ENCODE peak calls at places on chromosome 4, in six cellular contexts. N is HAP-1; E is cardiac muscle cell; S is pancreas; O is effector memory CD4-positive, alpha-beta T cell; J is HCT116. R is an unnamed sample. For H3K4me1, the result is how much of the 10 kb centered on the place peaks cover.

GRCh38 chr4:26300314-26301307 is 20.2 kb upstream of the RBPJ start:
- DNase-seq in N (peak), E (no peak), S (no peak), O (no peak), J (no peak), R (no peak)

GRCh38 chr4:28001698-28002097 is 1141.1 kb downstream of the STIM2 start:
- DNase-seq in E (no peak), O (no peak), J (no peak), N (no peak), S (no peak), R (no peak)

GRCh38 chr4:184807797-184808718 is 17.7 kb downstream of the ACSL1 start:
- DNase-seq in S (no peak), J (no peak), E (peak), O (no peak), N (peak), R (no peak)

GRCh38 chr4:24730256-24731001 is 64.9 kb upstream of the SOD3 start:
- DNase-seq in E (no peak), N (no peak), S (peak), J (no peak), O (no peak), R (peak)

GRCh38 chr4:10582059-10582686 is 102.4 kb downstream of the CLNK start:
- DNase-seq in N (peak), O (no peak), E (peak), J (peak), S (peak), R (no peak)

GRCh38 chr4:112516401-112517066 is 554 bp upstream of the NEUROG2 start:
- DNase-seq in E (peak), S (no peak), O (no peak), J (no peak), N (peak), R (no peak)

GRCh38 chr4:25637581-25638220 is 17.9 kb upstream of the SLC34A2 start:
- DNase-seq in O (no peak), E (no peak), N (no peak), J (no peak), S (no peak), R (no peak)

GRCh38 chr4:92186239-92186638 is 117.5 kb upstream of the GRID2 start:
- DNase-seq in N (no peak), O (no peak), E (no peak), S (no peak), J (no peak), R (no peak)

GRCh38 chr4:62018537-62018936 is 818.4 kb downstream of the ADGRL3 start:
- DNase-seq in E (no peak), N (no peak), O (no peak), J (no peak), S (no peak), R (no peak)

GRCh38 chr4:134278675-134279074 is 77.1 kb upstream of the PABPC4L start:
- DNase-seq in E (no peak), S (no peak), O (no peak), N (no peak), J (no peak), R (no peak)

GRCh38 chr4:7531640-7531994 is 96.9 kb upstream of the PSAPL1 start:
- DNase-seq in N (no peak), J (no peak), E (no peak), S (no peak), O (no peak), R (no peak)

GRCh38 chr4:82638479-82638878 is 76.7 kb upstream of the TMEM150C start:
- DNase-seq in N (no peak), E (no peak), S (no peak), O (no peak), J (no peak), R (no peak)

GRCh38 chr4:126479709-126480108 is 1153.0 kb upstream of the INTU start:
- DNase-seq in J (no peak), S (no peak), E (no peak), N (no peak), O (no peak), R (no peak)

GRCh38 chr4:96145671-96146070 is 305.8 kb downstream of the PDHA2 start:
- DNase-seq in O (no peak), E (no peak), S (no peak), J (no peak), N (no peak), R (no peak)

GRCh38 chr4:173469622-173470021 is 60.4 kb downstream of the HAND2 start:
- DNase-seq in J (no peak), N (no peak), S (no peak), E (no peak), O (no peak), R (no peak)

GRCh38 chr4:76087007-76087769 is 12.7 kb downstream of the ART3 start:
- DNase-seq in J (peak), S (peak), E (peak), O (no peak), N (peak), R (no peak)
- H3K4me3 ChIP-seq in J (no peak), S (no peak), E (no peak), O (no peak), N (no peak), R (no peak)

DNA sequence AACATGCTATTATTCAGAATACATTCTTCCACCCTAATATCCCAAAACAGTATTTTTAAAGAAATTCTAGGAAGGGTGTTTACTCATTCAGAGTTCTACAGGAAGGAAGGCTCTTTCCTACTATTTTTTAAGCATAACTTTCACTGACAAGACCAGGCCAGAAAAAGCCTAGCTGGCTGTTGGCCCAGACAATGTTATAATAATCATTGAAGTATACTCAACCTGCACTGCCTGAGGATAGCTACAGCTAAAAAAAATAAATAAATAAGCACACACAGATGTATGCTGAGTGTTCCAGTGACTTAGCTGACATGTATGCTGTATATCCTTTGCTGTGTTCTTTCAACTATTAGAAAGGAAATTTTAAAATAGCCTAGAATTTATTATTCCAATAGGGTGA is 145.8 kb upstream of the SPRY1 start:
- DNase-seq in E (no peak), S (no peak), O (no peak), N (no peak), J (no peak), R (peak)
- H3K4me1 ChIP-seq in E (under half), S (under half), O (under half), N (under half), J (under half), R (under half)

GRCh38 chr4:4865705-4866123 is 6.2 kb downstream of the MSX1 start:
- DNase-seq in E (no peak), S (no peak), N (no peak), O (no peak), J (no peak), R (no peak)

GRCh38 chr4:4866124-4866832 is 6.8 kb downstream of the MSX1 start:
- DNase-seq in J (no peak), S (no peak), N (no peak), O (no peak), E (peak), R (no peak)

GRCh38 chr4:4868506-4869379 is 9.3 kb downstream of the MSX1 start:
- DNase-seq in J (no peak), O (no peak), S (no peak), E (no peak), N (no peak), R (no peak)

GRCh38 chr4:4867745-4868505 is 8.5 kb downstream of the MSX1 start:
- DNase-seq in S (no peak), J (no peak), E (no peak), O (no peak), N (no peak), R (no peak)

DNA sequence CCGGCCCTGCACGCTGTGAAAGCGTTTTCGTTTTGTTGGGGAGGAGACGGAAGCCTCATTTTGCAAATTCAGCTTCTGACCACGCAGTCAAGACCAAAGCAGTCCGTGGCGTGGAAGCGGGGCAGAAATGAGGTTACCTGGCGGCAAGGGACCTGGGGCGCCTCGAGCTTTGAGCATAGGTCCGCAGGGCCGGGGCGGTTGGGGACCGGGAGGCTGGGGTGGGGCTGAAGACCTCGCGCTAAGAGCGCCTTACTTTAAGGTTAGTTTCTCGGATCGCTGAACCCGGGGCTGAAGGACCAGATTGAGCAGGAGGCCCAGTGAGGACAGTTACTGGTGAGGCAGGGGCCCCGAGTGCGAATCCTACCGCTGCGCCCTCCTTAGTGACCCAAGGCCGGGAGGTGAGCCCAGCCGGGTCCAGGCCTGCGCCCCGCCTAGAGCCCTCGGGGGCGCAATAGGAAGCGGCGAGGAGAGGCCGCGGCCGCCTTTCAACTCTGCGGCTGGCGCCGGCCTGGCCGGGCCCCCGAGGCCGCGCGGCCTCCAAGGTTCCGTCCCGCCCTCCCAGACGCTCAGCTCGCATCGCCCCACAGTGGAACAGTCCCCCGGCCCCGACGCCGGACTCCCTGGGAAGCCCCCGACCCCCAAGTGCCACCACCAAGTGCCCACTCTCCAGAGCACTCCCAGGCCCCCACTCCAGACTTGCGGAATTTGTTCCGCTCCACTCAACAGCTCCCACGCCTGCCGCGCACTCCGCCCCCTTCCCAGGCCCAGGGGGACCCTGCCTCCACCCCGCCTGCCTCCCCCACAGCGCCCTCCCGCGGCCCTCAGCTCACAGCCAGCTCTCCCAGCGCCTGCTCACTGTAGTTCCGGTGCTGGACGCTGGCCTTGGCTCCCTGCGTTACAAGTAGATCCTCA is 7.6 kb downstream of the MSX1 start:
- DNase-seq in J (no peak), O (no peak), S (no peak), N (no peak), E (peak), R (no peak)
- H3K4me3 ChIP-seq in J (no peak), O (no peak), S (no peak), N (no peak), E (peak), R (no peak)

DNA sequence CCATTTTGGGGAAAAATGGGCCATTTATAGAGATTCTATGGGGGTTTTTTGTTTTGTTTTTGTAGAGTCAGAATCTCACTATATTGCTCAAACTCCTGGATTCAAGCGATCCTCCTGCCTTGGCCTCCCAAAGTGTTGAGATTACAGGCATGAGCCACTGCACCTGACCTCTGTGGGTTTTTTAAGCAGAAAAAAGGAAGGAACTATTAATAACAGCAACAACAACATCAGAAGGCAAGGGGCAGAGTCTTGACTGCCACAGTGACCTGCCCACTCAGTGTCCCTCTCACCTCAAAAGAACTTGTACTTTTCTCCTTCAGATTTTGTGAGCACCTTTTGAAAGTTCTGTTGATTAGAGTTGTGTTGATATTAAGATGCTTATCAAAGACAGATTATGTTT is 48.1 kb downstream of the FNIP2 start:
- DNase-seq in J (no peak), E (no peak), N (no peak), O (no peak), S (no peak), R (no peak)
- H3K4me1 ChIP-seq in J (under half), E (under half), N (under half), O (under half), S (half or more), R (half or more)